ENCODE peak calls at places on chromosomes 3 and 15, in seven cellular contexts. W is CD4-positive, CD25-positive, alpha-beta regulatory T cell; O is activated CD8-positive, alpha-beta memory T cell treated with anti-CD3 and anti-CD28 coated beads for 4 hours; Q is ovary; G is activated naive CD4-positive, alpha-beta T cell; T is mesothelial cell of epicardium; Y is effector memory CD8-positive, alpha-beta T cell. F is an unnamed sample.

GRCh38 chr15:85624241-85624855 is 170.4 kb downstream of the KLHL25 start:
- DNase-seq in Y (no peak), T (no peak), Q (no peak), O (no peak), W (peak; percentile 6), G (no peak), F (no peak)

GRCh38 chr3:42387802-42388651 is 22.4 kb downstream of the LYZL4 start:
- DNase-seq in T (no peak), G (peak; percentile 30), Q (no peak), O (no peak), W (peak; percentile 14), Y (no peak), F (no peak)

GRCh38 chr3:194738254-194739093 is 52.8 kb downstream of the FAM43A start:
- DNase-seq in O (no peak), Y (no peak), W (no peak), T (no peak), G (no peak), Q (no peak), F (peak; percentile 91)

GRCh38 chr15:68679961-68680371 is 101.2 kb downstream of the CORO2B start:
- DNase-seq in W (no peak), O (no peak), Q (no peak), T (no peak), Y (no peak), G (no peak), F (peak; percentile 74)

GRCh38 chr3:122060044-122060694 is 5.0 kb downstream of the CD86 start:
- DNase-seq in W (no peak), T (no peak), O (no peak), Y (no peak), G (no peak), Q (no peak), F (no peak)

GRCh38 chr3:172224560-172225214 is 185.3 kb downstream of the FNDC3B start:
- DNase-seq in Y (no peak), Q (no peak), O (no peak), T (no peak), W (no peak), G (no peak), F (no peak)

GRCh38 chr3:161508852-161509477 is 12.4 kb downstream of the OTOL1 start:
- DNase-seq in G (no peak), O (no peak), T (no peak), W (no peak), Q (no peak), Y (no peak), F (no peak)

GRCh38 chr3:46338840-46339239 is 15.1 kb upstream of the CCR2 start:
- DNase-seq in T (no peak), Y (no peak), W (no peak), G (no peak), O (no peak), Q (no peak), F (no peak)

GRCh38 chr15:74768771-74769342 is 13.0 kb upstream of the CSK start:
- DNase-seq in T (peak; percentile 80), Y (peak; percentile 58), Q (peak; percentile 67), O (no peak), W (peak; percentile 62), G (peak; percentile 57), F (no peak)

GRCh38 chr3:141316851-141317250 is 51.5 kb upstream of the ZBTB38 start:
- DNase-seq in O (no peak), T (no peak), G (no peak), W (no peak), Q (no peak), Y (no peak), F (no peak)

GRCh38 chr15:63610209-63610841 is 13.1 kb downstream of the FBXL22 start:
- DNase-seq in O (peak; percentile 48), Q (peak; percentile 67), W (peak; percentile 75), G (peak; percentile 57), Y (peak; percentile 78), T (peak; percentile 61), F (peak; percentile 27)

GRCh38 chr3:86782271-86782670 is 208.7 kb downstream of the VGLL3 start:
- DNase-seq in Q (no peak), Y (no peak), T (no peak), W (no peak), O (no peak), G (no peak), F (no peak)

F was measured in hypothalamus.